ENCODE peak calls at places on chromosomes 6 and 20, in seven cellular contexts. C is cardiac muscle cell; X is GM23338; Q is spleen; I is left ventricle myocardium inferior; Y is CD8-positive, alpha-beta memory T cell; L is psoas muscle. K is an unnamed sample.
A peak's percentile ranks its signal among the peaks of the same experiment; 100 is the strongest.

GRCh38 chr20:63544241-63544957 is 3.1 kb downstream of the SRMS start:
- DNase-seq in C (no peak), X (no peak), Q (no peak), I (no peak), Y (no peak), L (no peak), K (no peak)

GRCh38 chr6:21438237-21438985 is 155.1 kb upstream of the SOX4 start:
- DNase-seq in C (no peak), X (no peak), Q (no peak), I (no peak), Y (no peak), L (no peak), K (no peak)

GRCh38 chr6:3851839-3852238 is 2.7 kb downstream of the FAM50B start:
- DNase-seq in C (no peak), X (no peak), Q (no peak), I (no peak), Y (no peak), L (no peak), K (no peak)

GRCh38 chr20:58927490-58928061 is 53.5 kb upstream of the NELFCD start:
- DNase-seq in C (no peak), X (no peak), Q (no peak), I (no peak), Y (no peak), L (no peak), K (no peak)

GRCh38 chr20:47784256-47784598 is 1.1 kb downstream of the SULF2 start:
- DNase-seq in C (no peak), X (no peak), Q (no peak), I (no peak), Y (no peak), L (no peak), K (no peak)

GRCh38 chr6:26025894-26026832 is 61.1 kb upstream of the HFE start:
- DNase-seq in C (peak; percentile 97), X (peak; percentile 98), Q (peak; percentile 97), I (peak; percentile 94), Y (peak; percentile 95), L (peak; percentile 89), K (peak; percentile 97)

GRCh38 chr6:56655996-56656395 is 13.3 kb upstream of the DST start:
- DNase-seq in C (peak; percentile 44), X (no peak), Q (no peak), I (no peak), Y (no peak), L (no peak), K (no peak)

GRCh38 chr6:88650979-88651378 is 312.4 kb downstream of the RNGTT start:
- DNase-seq in C (no peak), X (no peak), Q (no peak), I (no peak), Y (no peak), L (no peak), K (no peak)

GRCh38 chr20:11387189-11387754 is 530.4 kb upstream of the BTBD3 start:
- DNase-seq in C (peak; percentile 57), X (no peak), Q (no peak), I (no peak), Y (no peak), L (no peak), K (no peak)

GRCh38 chr6:6918216-6918983 is 189.4 kb upstream of the RREB1 start:
- DNase-seq in C (peak; percentile 83), X (no peak), Q (no peak), I (no peak), Y (peak; percentile 10), L (no peak), K (no peak)

GRCh38 chr6:112233864-112234263 is 20.5 kb downstream of the LAMA4 start:
- DNase-seq in C (peak; percentile 85), X (no peak), Q (no peak), I (no peak), Y (no peak), L (no peak), K (no peak)

GRCh38 chr6:41548098-41548840 is 2.1 kb downstream of the FOXP4 start:
- DNase-seq in C (no peak), X (peak; percentile 48), Q (peak; percentile 83), I (no peak), Y (no peak), L (no peak), K (no peak)

GRCh38 chr6:126873351-126873750 is 245.1 kb upstream of the RSPO3 start:
- DNase-seq in C (peak; percentile 10), X (no peak), Q (no peak), I (no peak), Y (no peak), L (no peak), K (no peak)

GRCh38 chr6:134506162-134506561 is 188.2 kb upstream of the SGK1 start:
- DNase-seq in C (no peak), X (no peak), Q (no peak), I (no peak), Y (no peak), L (no peak), K (no peak)

GRCh38 chr6:36039113-36039512 is 11.5 kb downstream of the MAPK14 start:
- DNase-seq in C (no peak), X (no peak), Q (no peak), I (no peak), Y (no peak), L (no peak), K (no peak)

GRCh38 chr6:101686653-101687052 is 293.1 kb downstream of the GRIK2 start:
- DNase-seq in C (no peak), X (no peak), Q (no peak), I (no peak), Y (no peak), L (no peak), K (no peak)

GRCh38 chr20:51635680-51636079 is 93.2 kb upstream of the NFATC2 start:
- DNase-seq in C (no peak), X (no peak), Q (no peak), I (no peak), Y (no peak), L (no peak), K (no peak)

GRCh38 chr6:122184260-122184934 is 215.1 kb upstream of the HSF2 start:
- DNase-seq in C (peak; percentile 46), X (no peak), Q (no peak), I (no peak), Y (no peak), L (no peak), K (no peak)

DNA sequence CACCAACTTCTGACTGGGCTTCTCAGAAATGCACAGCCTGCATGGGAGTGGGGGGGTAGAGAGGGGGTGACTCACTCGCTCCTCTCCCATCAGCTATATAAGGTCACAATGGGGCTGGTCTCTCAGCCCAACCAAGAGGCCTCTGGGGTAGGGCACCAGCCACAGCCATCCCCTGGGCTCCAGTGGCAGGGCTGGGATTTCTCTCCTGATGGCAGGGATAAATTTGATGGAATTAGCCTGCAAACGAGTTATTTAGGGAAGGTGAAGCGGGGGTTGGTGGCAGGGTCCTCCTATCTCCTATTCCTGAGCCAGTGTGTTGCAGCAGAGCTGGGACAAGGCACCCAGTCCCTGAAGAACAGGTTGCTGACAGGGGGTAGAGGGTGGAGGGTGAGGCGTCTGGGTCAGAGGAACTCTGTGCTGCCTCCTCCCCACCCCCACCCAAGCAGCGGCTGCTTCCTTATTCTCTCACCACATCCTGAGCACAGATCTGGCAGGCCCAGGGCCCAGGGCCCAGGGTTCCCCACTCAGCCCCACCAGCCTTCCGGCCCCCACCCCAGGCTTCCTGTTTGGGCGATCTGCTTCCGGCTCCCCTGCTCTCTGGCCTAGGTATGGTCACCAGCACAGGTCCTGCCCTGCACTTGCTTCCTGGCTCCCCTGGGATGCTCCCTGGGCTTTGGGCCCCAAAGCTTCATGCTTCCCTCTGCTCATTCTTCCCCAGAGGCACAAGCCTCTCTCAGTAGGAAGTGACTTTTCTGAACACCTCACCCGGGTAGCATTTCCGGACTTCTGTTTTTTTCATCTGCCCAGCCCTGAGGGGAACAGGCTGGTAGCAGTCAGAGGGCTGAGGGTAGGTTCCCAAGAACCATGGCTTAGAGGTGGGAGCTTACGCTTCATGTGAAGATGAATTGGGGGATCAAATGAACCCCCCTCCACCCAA is 4.0 kb downstream of the PPP1R18 start:
- DNase-seq in C (peak; percentile 84), X (peak; percentile 50), Q (peak; percentile 99), I (peak; percentile 85), Y (peak; percentile 92), L (peak; percentile 84), K (peak; percentile 92)
- H3K4me1 ChIP-seq in C (peaks cover 47% of the 10 kb centered on the region), X (peaks cover 45% of the 10 kb centered on the region), Q (peaks cover 36% of the 10 kb centered on the region), I (peaks cover 88% of the 10 kb centered on the region), Y (peaks cover 38% of the 10 kb centered on the region), L (peaks cover 9% of the 10 kb centered on the region), K (no peaks in the 10 kb centered on the region)

GRCh38 chr6:105881608-105882007 is 204.5 kb upstream of the PRDM1 start:
- DNase-seq in C (no peak), X (no peak), Q (no peak), I (no peak), Y (no peak), L (no peak), K (no peak)

GRCh38 chr6:105882071-105882803 is 203.9 kb upstream of the PRDM1 start:
- DNase-seq in C (no peak), X (no peak), Q (no peak), I (no peak), Y (no peak), L (no peak), K (no peak)

GRCh38 chr6:105879146-105879545 is 207.0 kb upstream of the PRDM1 start:
- DNase-seq in C (no peak), X (no peak), Q (no peak), I (no peak), Y (no peak), L (no peak), K (no peak)

GRCh38 chr6:105882833-105883232 is 203.3 kb upstream of the PRDM1 start:
- DNase-seq in C (no peak), X (no peak), Q (no peak), I (no peak), Y (no peak), L (no peak), K (no peak)

GRCh38 chr6:105879902-105880547 is 206.1 kb upstream of the PRDM1 start:
- DNase-seq in C (no peak), X (no peak), Q (peak; percentile 80), I (no peak), Y (no peak), L (no peak), K (no peak)
- H3K4me3 ChIP-seq in C (no peak overlapping the region), X (no peak overlapping the region), Q (no peak overlapping the region), I (no peak overlapping the region), Y (no peak overlapping the region), L (no peak overlapping the region), K (no peak overlapping the region)

GRCh38 chr6:43773981-43774775 is 4.2 kb downstream of the VEGFA start:
- DNase-seq in C (no peak), X (no peak), Q (no peak), I (no peak), Y (no peak), L (no peak), K (peak; percentile 41)

GRCh38 chr6:43771858-43772570 is 2.0 kb downstream of the VEGFA start:
- DNase-seq in C (peak; percentile 63), X (peak; percentile 76), Q (peak; percentile 91), I (peak; percentile 78), Y (no peak), L (peak; percentile 84), K (peak; percentile 91)

GRCh38 chr6:43774776-43775583 is 5.0 kb downstream of the VEGFA start:
- DNase-seq in C (peak; percentile 81), X (peak; percentile 96), Q (peak; percentile 90), I (peak; percentile 82), Y (peak; percentile 29), L (peak; percentile 83), K (peak; percentile 87)

GRCh38 chr6:43772571-43773049 is 2.6 kb downstream of the VEGFA start:
- DNase-seq in C (no peak), X (peak; percentile 66), Q (peak; percentile 74), I (no peak), Y (no peak), L (no peak), K (peak; percentile 41)

GRCh38 chr6:43773050-43773956 is 3.3 kb downstream of the VEGFA start:
- DNase-seq in C (peak; percentile 64), X (peak; percentile 80), Q (peak; percentile 85), I (peak; percentile 58), Y (peak; percentile 29), L (peak; percentile 66), K (peak; percentile 72)
- H3K4me1 ChIP-seq in C (peaks cover 10% of the 10 kb centered on the region), X (peaks cover 35% of the 10 kb centered on the region), Q (peaks cover 12% of the 10 kb centered on the region), I (peaks cover 98% of the 10 kb centered on the region), Y (peaks cover 9% of the 10 kb centered on the region), L (peaks cover 50% of the 10 kb centered on the region), K (no peaks in the 10 kb centered on the region)

GRCh38 chr6:45599053-45599452 is 221.3 kb upstream of the SUPT3H start:
- DNase-seq in C (no peak), X (no peak), Q (no peak), I (no peak), Y (no peak), L (no peak), K (no peak)
- H3K4me3 ChIP-seq in C (no peak overlapping the region), X (no peak overlapping the region), Q (no peak overlapping the region), I (no peak overlapping the region), Y (no peak overlapping the region), L (no peak overlapping the region), K (no peak overlapping the region)